ENCODE peak calls at places on chromosomes 1 and 21, in eight cellular contexts. One of them, this sample, is unnamed.

GRCh38 chr1:165933446-165934170 is 106.2 kb downstream of the UCK2 start:
- DNase-seq in AG04450: no peak
- DNase-seq in cardiac fibroblast: no peak
- DNase-seq in germinal center: no peak
- DNase-seq in Peyer's patch: no peak
- DNase-seq in BE2C: no peak
- DNase-seq in fibroblast of gingiva: no peak
- DNase-seq in HTR-8/SVneo: no peak
- DNase-seq in this sample: no peak

GRCh38 chr1:112700290-112701226 is 6.4 kb downstream of the RHOC start:
- DNase-seq in AG04450: peak
- DNase-seq in cardiac fibroblast: peak
- DNase-seq in germinal center: no peak
- DNase-seq in Peyer's patch: peak
- DNase-seq in BE2C: peak
- DNase-seq in fibroblast of gingiva: peak
- DNase-seq in HTR-8/SVneo: peak
- DNase-seq in this sample: peak

GRCh38 chr1:63537006-63537405 is 13.7 kb downstream of the EFCAB7 start:
- DNase-seq in AG04450: no peak
- DNase-seq in cardiac fibroblast: no peak
- DNase-seq in germinal center: no peak
- DNase-seq in Peyer's patch: no peak
- DNase-seq in BE2C: no peak
- DNase-seq in fibroblast of gingiva: no peak
- DNase-seq in HTR-8/SVneo: no peak
- DNase-seq in this sample: no peak

GRCh38 chr21:46135782-46136181 is 19.6 kb downstream of the FTCD start:
- DNase-seq in AG04450: no peak
- DNase-seq in cardiac fibroblast: no peak
- DNase-seq in germinal center: no peak
- DNase-seq in Peyer's patch: no peak
- DNase-seq in BE2C: no peak
- DNase-seq in fibroblast of gingiva: no peak
- DNase-seq in HTR-8/SVneo: no peak
- DNase-seq in this sample: no peak

GRCh38 chr1:91045284-91045683 is 23.4 kb upstream of the ZNF644 start:
- DNase-seq in AG04450: no peak
- DNase-seq in cardiac fibroblast: no peak
- DNase-seq in germinal center: no peak
- DNase-seq in Peyer's patch: no peak
- DNase-seq in BE2C: no peak
- DNase-seq in fibroblast of gingiva: no peak
- DNase-seq in HTR-8/SVneo: no peak
- DNase-seq in this sample: no peak

GRCh38 chr1:10916991-10917390 is 95.5 kb upstream of the TARDBP start:
- DNase-seq in AG04450: no peak
- DNase-seq in cardiac fibroblast: no peak
- DNase-seq in germinal center: no peak
- DNase-seq in Peyer's patch: no peak
- DNase-seq in BE2C: no peak
- DNase-seq in fibroblast of gingiva: no peak
- DNase-seq in HTR-8/SVneo: no peak
- DNase-seq in this sample: no peak

GRCh38 chr1:84268346-84268745 is 33.2 kb upstream of the SAMD13 start:
- DNase-seq in AG04450: no peak
- DNase-seq in cardiac fibroblast: no peak
- DNase-seq in germinal center: no peak
- DNase-seq in Peyer's patch: no peak
- DNase-seq in BE2C: no peak
- DNase-seq in fibroblast of gingiva: no peak
- DNase-seq in HTR-8/SVneo: no peak
- DNase-seq in this sample: no peak

GRCh38 chr1:208942394-208942793 is 641.1 kb upstream of the CAMK1G start:
- DNase-seq in AG04450: no peak
- DNase-seq in cardiac fibroblast: peak
- DNase-seq in germinal center: no peak
- DNase-seq in Peyer's patch: no peak
- DNase-seq in BE2C: no peak
- DNase-seq in fibroblast of gingiva: no peak
- DNase-seq in HTR-8/SVneo: no peak
- DNase-seq in this sample: no peak

GRCh38 chr1:62573675-62574074 is 23.6 kb upstream of the ANGPTL3 start:
- DNase-seq in AG04450: no peak
- DNase-seq in cardiac fibroblast: no peak
- DNase-seq in germinal center: no peak
- DNase-seq in Peyer's patch: no peak
- DNase-seq in BE2C: no peak
- DNase-seq in fibroblast of gingiva: no peak
- DNase-seq in HTR-8/SVneo: no peak
- DNase-seq in this sample: no peak

GRCh38 chr1:57798499-57798898 is 374.6 kb upstream of the DAB1 start:
- DNase-seq in AG04450: no peak
- DNase-seq in cardiac fibroblast: no peak
- DNase-seq in germinal center: no peak
- DNase-seq in Peyer's patch: no peak
- DNase-seq in BE2C: no peak
- DNase-seq in fibroblast of gingiva: no peak
- DNase-seq in HTR-8/SVneo: no peak
- DNase-seq in this sample: no peak

GRCh38 chr1:118151312-118151937 is 33.6 kb downstream of the SPAG17 start:
- DNase-seq in AG04450: peak
- DNase-seq in cardiac fibroblast: peak
- DNase-seq in germinal center: no peak
- DNase-seq in Peyer's patch: peak
- DNase-seq in BE2C: peak
- DNase-seq in fibroblast of gingiva: peak
- DNase-seq in HTR-8/SVneo: peak
- DNase-seq in this sample: peak

GRCh38 chr1:226653311-226653921 is 85.7 kb downstream of the ITPKB start:
- DNase-seq in AG04450: no peak
- DNase-seq in cardiac fibroblast: no peak
- DNase-seq in germinal center: no peak
- DNase-seq in Peyer's patch: peak
- DNase-seq in BE2C: no peak
- DNase-seq in fibroblast of gingiva: no peak
- DNase-seq in HTR-8/SVneo: no peak
- DNase-seq in this sample: no peak

GRCh38 chr1:185152187-185152767 is 4.5 kb downstream of the TRMT1L start:
- DNase-seq in AG04450: no peak
- DNase-seq in cardiac fibroblast: peak
- DNase-seq in germinal center: no peak
- DNase-seq in Peyer's patch: no peak
- DNase-seq in BE2C: no peak
- DNase-seq in fibroblast of gingiva: no peak
- DNase-seq in HTR-8/SVneo: no peak
- DNase-seq in this sample: no peak

GRCh38 chr1:222914861-222915632 is 100.2 kb downstream of the DISP1 start:
- DNase-seq in AG04450: no peak
- DNase-seq in cardiac fibroblast: peak
- DNase-seq in germinal center: no peak
- DNase-seq in Peyer's patch: no peak
- DNase-seq in BE2C: no peak
- DNase-seq in fibroblast of gingiva: peak
- DNase-seq in HTR-8/SVneo: no peak
- DNase-seq in this sample: peak

GRCh38 chr1:221101792-221102191 is 222.5 kb downstream of the HLX start:
- DNase-seq in AG04450: no peak
- DNase-seq in cardiac fibroblast: peak
- DNase-seq in germinal center: no peak
- DNase-seq in Peyer's patch: no peak
- DNase-seq in BE2C: no peak
- DNase-seq in fibroblast of gingiva: peak
- DNase-seq in HTR-8/SVneo: peak
- DNase-seq in this sample: peak

GRCh38 chr1:107379826-107380225 is 239.0 kb downstream of the NTNG1 start:
- DNase-seq in AG04450: no peak
- DNase-seq in cardiac fibroblast: no peak
- DNase-seq in germinal center: no peak
- DNase-seq in Peyer's patch: no peak
- DNase-seq in BE2C: no peak
- DNase-seq in fibroblast of gingiva: no peak
- DNase-seq in HTR-8/SVneo: no peak
- DNase-seq in this sample: no peak

GRCh38 chr21:44987301-44987885 is 47.6 kb downstream of the SLX9 start:
- DNase-seq in AG04450: no peak
- DNase-seq in cardiac fibroblast: no peak
- DNase-seq in germinal center: no peak
- DNase-seq in Peyer's patch: no peak
- DNase-seq in BE2C: peak
- DNase-seq in fibroblast of gingiva: no peak
- DNase-seq in HTR-8/SVneo: no peak
- DNase-seq in this sample: no peak

GRCh38 chr1:245086389-245086969 is 68.3 kb upstream of the KIF26B start:
- DNase-seq in AG04450: peak
- DNase-seq in cardiac fibroblast: peak
- DNase-seq in germinal center: no peak
- DNase-seq in Peyer's patch: no peak
- DNase-seq in BE2C: no peak
- DNase-seq in fibroblast of gingiva: peak
- DNase-seq in HTR-8/SVneo: no peak
- DNase-seq in this sample: peak